ENCODE peak calls at places on chromosomes 13 and 19, in ten cellular contexts. V, X, C, J, A, L, Q, I, D and R are unnamed samples.

GRCh38 chr19:15421726-15422260 is 3.0 kb upstream of the AKAP8L start:
- DNase-seq in V (no peak), X (peak; percentile 34), C (no peak), J (no peak), A (no peak), L (no peak), Q (no peak), I (no peak), D (no peak), R (no peak)

GRCh38 chr19:49133621-49134454 is 14.5 kb downstream of the PPFIA3 start:
- DNase-seq in V (no peak), X (peak; percentile 72), C (peak; percentile 33), J (peak; percentile 62), A (peak; percentile 57), L (no peak), Q (peak; percentile 70), I (peak; percentile 38), D (peak; percentile 27), R (peak; percentile 19)

GRCh38 chr13:110312669-110313031 is 5.6 kb downstream of the COL4A2 start:
- DNase-seq in V (no peak), X (no peak), C (peak; percentile 85), J (no peak), A (no peak), L (peak; percentile 95), Q (peak; percentile 88), I (no peak), D (no peak), R (no peak)

GRCh38 chr19:17680235-17680722 is 7.9 kb downstream of the UNC13A start:
- DNase-seq in V (no peak), X (no peak), C (peak; percentile 51), J (no peak), A (peak; percentile 39), L (peak; percentile 57), Q (peak; percentile 77), I (peak; percentile 35), D (peak; percentile 29), R (no peak)

GRCh38 chr13:32456591-32456990 is 28.7 kb upstream of the N4BP2L1 start:
- DNase-seq in V (no peak), X (no peak), C (no peak), J (no peak), A (no peak), L (no peak), Q (no peak), I (no peak), D (no peak), R (no peak)

GRCh38 chr19:43640424-43640757 is 741 bp upstream of the CADM4 start:
- DNase-seq in V (no peak), X (no peak), C (no peak), J (peak; percentile 31), A (no peak), L (no peak), Q (no peak), I (no peak), D (no peak), R (no peak)

GRCh38 chr13:37960427-37960826 is 90.9 kb upstream of the TRPC4 start:
- DNase-seq in V (no peak), X (no peak), C (no peak), J (no peak), A (no peak), L (no peak), Q (no peak), I (no peak), D (peak; percentile 9), R (no peak)

GRCh38 chr13:98549006-98549727 is 27.7 kb downstream of the STK24 start:
- DNase-seq in V (no peak), X (no peak), C (peak; percentile 74), J (no peak), A (no peak), L (no peak), Q (peak; percentile 92), I (no peak), D (no peak), R (no peak)

GRCh38 chr13:50162001-50162400 is 146.8 kb downstream of the KCNRG start:
- DNase-seq in V (no peak), X (no peak), C (no peak), J (peak; percentile 22), A (no peak), L (peak; percentile 61), Q (no peak), I (no peak), D (no peak), R (no peak)

GRCh38 chr19:10230155-10230903 is 802 bp downstream of the S1PR2 start:
- DNase-seq in V (peak; percentile 43), X (no peak), C (peak; percentile 31), J (no peak), A (peak; percentile 75), L (peak; percentile 53), Q (peak; percentile 37), I (peak; percentile 45), D (no peak), R (peak; percentile 77)

GRCh38 chr13:111893607-111894443 is 173.1 kb upstream of the SOX1 start:
- DNase-seq in V (no peak), X (no peak), C (no peak), J (peak; percentile 80), A (no peak), L (no peak), Q (no peak), I (no peak), D (no peak), R (no peak)

GRCh38 chr13:113810640-113811039 is 51.6 kb downstream of the TMEM255B start:
- DNase-seq in V (no peak), X (no peak), C (no peak), J (no peak), A (no peak), L (no peak), Q (no peak), I (no peak), D (no peak), R (no peak)

GRCh38 chr19:7904074-7905020 is 670 bp downstream of the MAP2K7 start:
- DNase-seq in V (peak; percentile 68), X (no peak), C (no peak), J (peak; percentile 82), A (no peak), L (no peak), Q (no peak), I (peak; percentile 78), D (no peak), R (peak; percentile 70)

GRCh38 chr13:113796948-113797676 is 38.1 kb downstream of the TMEM255B start:
- DNase-seq in V (no peak), X (no peak), C (no peak), J (no peak), A (no peak), L (peak; percentile 21), Q (no peak), I (no peak), D (no peak), R (no peak)

GRCh38 chr13:36363464-36363863 is 17.3 kb upstream of the SPART start:
- DNase-seq in V (no peak), X (no peak), C (no peak), J (no peak), A (no peak), L (no peak), Q (no peak), I (no peak), D (no peak), R (no peak)

GRCh38 chr19:3358919-3359849 is 7.2 kb upstream of the NFIC start:
- DNase-seq in V (peak; percentile 41), X (peak; percentile 14), C (no peak), J (peak; percentile 84), A (peak; percentile 64), L (no peak), Q (peak; percentile 54), I (peak; percentile 81), D (peak; percentile 66), R (peak; percentile 65)

GRCh38 chr19:31139871-31140505 is 209.2 kb downstream of the TSHZ3 start:
- DNase-seq in V (no peak), X (no peak), C (no peak), J (no peak), A (no peak), L (no peak), Q (peak; percentile 86), I (no peak), D (no peak), R (no peak)

GRCh38 chr19:53865523-53865917 is 2.2 kb upstream of the MYADM start:
- DNase-seq in V (no peak), X (no peak), C (peak; percentile 53), J (no peak), A (no peak), L (no peak), Q (no peak), I (peak; percentile 28), D (no peak), R (no peak)

GRCh38 chr19:14166448-14166847 is 30.1 kb upstream of the ASF1B start:
- DNase-seq in V (no peak), X (no peak), C (no peak), J (no peak), A (no peak), L (no peak), Q (no peak), I (peak; percentile 21), D (no peak), R (no peak)

GRCh38 chr19:558770-559439 is 13.5 kb upstream of the BSG start:
- DNase-seq in V (no peak), X (no peak), C (no peak), J (no peak), A (no peak), L (no peak), Q (no peak), I (no peak), D (no peak), R (no peak)

GRCh38 chr19:32599736-32600157 is 18.8 kb downstream of the PDCD5 start:
- DNase-seq in V (no peak), X (peak; percentile 75), C (no peak), J (peak; percentile 73), A (peak; percentile 54), L (no peak), Q (peak; percentile 47), I (peak; percentile 74), D (peak; percentile 58), R (peak; percentile 9)

GRCh38 chr19:5292843-5293606 is 47.6 kb downstream of the PTPRS start:
- DNase-seq in V (peak; percentile 25), X (peak; percentile 68), C (no peak), J (peak; percentile 83), A (peak; percentile 58), L (no peak), Q (peak; percentile 80), I (peak; percentile 21), D (peak; percentile 96), R (peak; percentile 37)

GRCh38 chr19:58543826-58544590 is at the start of gene TRIM28:
- DNase-seq in V (no peak), X (no peak), C (peak; percentile 90), J (no peak), A (peak; percentile 100), L (peak; percentile 99), Q (peak; percentile 99), I (peak; percentile 99), D (peak; percentile 99), R (no peak)

GRCh38 chr13:23348270-23349126 is 85.0 kb downstream of the SACS start:
- DNase-seq in V (no peak), X (peak; percentile 31), C (no peak), J (peak; percentile 0), A (no peak), L (no peak), Q (no peak), I (no peak), D (no peak), R (no peak)

GRCh38 chr19:14758816-14759215 is 19.5 kb downstream of the ADGRE2 start:
- DNase-seq in V (no peak), X (peak; percentile 73), C (no peak), J (peak; percentile 83), A (no peak), L (peak; percentile 57), Q (no peak), I (no peak), D (no peak), R (no peak)

GRCh38 chr13:64529874-64530485 is 2700.2 kb downstream of the PCDH9 start:
- DNase-seq in V (no peak), X (peak; percentile 22), C (no peak), J (peak; percentile 48), A (no peak), L (no peak), Q (peak; percentile 7), I (no peak), D (peak; percentile 74), R (no peak)

GRCh38 chr13:71359641-71360040 is 507.4 kb downstream of the DACH1 start:
- DNase-seq in V (no peak), X (no peak), C (no peak), J (no peak), A (no peak), L (no peak), Q (no peak), I (no peak), D (no peak), R (no peak)

GRCh38 chr13:31116224-31116623 is 45.5 kb downstream of the HSPH1 start:
- DNase-seq in V (no peak), X (no peak), C (no peak), J (peak; percentile 31), A (no peak), L (no peak), Q (no peak), I (no peak), D (no peak), R (no peak)